ENCODE peak calls at places on chromosomes 1 and 21, in four cellular contexts. Q is lower lobe of right lung, S is brain microvascular endothelial cell, L is left ventricle myocardium inferior. F is an unnamed sample. For H3K36me3, the result is how much of the 10 kb centered on the place peaks cover.

GRCh38 chr1:1598051-1598719 is 1.8 kb downstream of the FNDC10 start:
- DNase-seq in L (no peak), S (no peak), Q (no peak), F (no peak)

GRCh38 chr1:182962554-182963115 is 9.7 kb upstream of the SHCBP1L start:
- DNase-seq in L (peak), S (peak), Q (peak), F (peak)

GRCh38 chr1:38063616-38064015 is 17.0 kb upstream of the POU3F1 start:
- DNase-seq in L (no peak), Q (no peak), S (no peak), F (no peak)

GRCh38 chr1:67880056-67880601 is 46.9 kb upstream of the GNG12 start:
- DNase-seq in Q (no peak), S (peak), L (no peak), F (no peak)

GRCh38 chr1:164772635-164773034 is 213.7 kb downstream of the PBX1 start:
- DNase-seq in L (peak), Q (peak), S (peak), F (no peak)

GRCh38 chr1:22829001-22829989 is 118.7 kb downstream of the EPHB2 start:
- DNase-seq in L (no peak), Q (no peak), S (no peak), F (no peak)

GRCh38 chr1:158011714-158012113 is 18.3 kb downstream of the KIRREL1 start:
- DNase-seq in Q (no peak), S (no peak), L (no peak), F (no peak)

GRCh38 chr1:19661721-19662228 is 2.9 kb upstream of the HTR6 start:
- DNase-seq in Q (no peak), L (no peak), S (peak), F (no peak)

GRCh38 chr1:172627702-172628101 is 31.2 kb upstream of the FASLG start:
- DNase-seq in S (no peak), L (no peak), Q (no peak), F (no peak)

GRCh38 chr1:64984737-64985136 is 18.4 kb upstream of the JAK1 start:
- DNase-seq in Q (no peak), S (no peak), L (no peak), F (no peak)

GRCh38 chr1:1528639-1529267 is 11.7 kb downstream of the TMEM240 start:
- DNase-seq in L (no peak), Q (no peak), S (no peak), F (no peak)

GRCh38 chr21:38897532-38898421 is 92.0 kb downstream of the ETS2 start:
- DNase-seq in Q (no peak), S (no peak), L (no peak), F (no peak)

GRCh38 chr1:187638733-187639132 is 810.0 kb downstream of the PLA2G4A start:
- DNase-seq in L (no peak), Q (no peak), S (no peak), F (no peak)

DNA sequence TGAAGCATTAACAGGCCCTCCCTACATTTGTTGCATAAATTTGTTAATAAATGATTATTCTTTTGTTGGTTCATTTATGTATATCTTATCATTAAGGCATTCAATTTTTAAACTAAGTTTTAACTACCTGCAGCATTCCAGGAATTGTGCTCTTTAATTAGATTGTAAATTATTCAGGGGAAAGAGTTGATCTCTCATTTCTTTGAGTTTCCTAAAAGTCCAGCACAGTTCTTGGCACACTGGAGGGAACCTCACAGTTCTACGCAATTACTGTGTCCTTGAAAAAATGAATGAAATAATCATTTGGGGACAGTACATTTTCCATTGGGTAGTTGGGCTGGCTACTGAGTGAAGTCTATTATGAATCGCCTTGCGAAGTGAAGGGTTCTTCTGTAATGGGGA is 493 bp upstream of the STXBP3 start:
- DNase-seq in L (no peak), Q (no peak), S (no peak), F (no peak)
- H3K4me3 ChIP-seq in L (peak), Q (peak), S (no peak), F (peak)

DNA sequence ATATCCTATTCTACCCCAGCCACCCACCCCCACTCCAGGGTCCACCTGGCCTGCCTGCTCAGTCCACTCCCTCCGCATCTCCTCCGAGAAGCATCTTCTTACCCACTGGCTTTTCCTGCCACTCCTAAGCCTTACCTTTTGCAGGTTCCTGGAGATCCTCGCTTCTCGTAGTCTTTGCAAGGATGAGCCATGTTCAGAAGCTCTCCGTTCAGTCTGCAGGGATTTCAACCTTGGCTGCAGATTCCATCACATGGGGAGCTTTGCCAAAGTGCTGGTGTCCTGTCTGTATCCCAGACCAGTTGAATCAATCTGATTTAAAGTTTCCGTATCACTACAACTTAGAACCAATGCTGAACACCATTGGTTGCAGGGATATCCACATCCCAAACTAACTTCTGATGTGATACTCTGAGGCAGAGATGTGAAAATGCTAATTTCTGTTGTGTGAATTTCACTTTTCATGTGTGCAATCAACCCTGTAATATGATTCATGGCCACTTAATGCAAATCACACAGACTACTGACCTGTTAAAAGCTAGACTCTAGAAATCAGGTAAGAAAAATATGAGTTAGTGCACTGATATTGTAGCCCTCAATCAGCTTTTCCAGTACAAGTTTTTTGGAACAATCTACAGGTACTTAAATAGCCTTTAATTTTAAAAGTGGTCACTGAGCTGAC is 61.9 kb downstream of the CAPN2 start:
- DNase-seq in Q (no peak), S (no peak), L (no peak), F (no peak)
- H3K36me3 ChIP-seq in Q (half or more), S (half or more), L (half or more), F (half or more)

DNA sequence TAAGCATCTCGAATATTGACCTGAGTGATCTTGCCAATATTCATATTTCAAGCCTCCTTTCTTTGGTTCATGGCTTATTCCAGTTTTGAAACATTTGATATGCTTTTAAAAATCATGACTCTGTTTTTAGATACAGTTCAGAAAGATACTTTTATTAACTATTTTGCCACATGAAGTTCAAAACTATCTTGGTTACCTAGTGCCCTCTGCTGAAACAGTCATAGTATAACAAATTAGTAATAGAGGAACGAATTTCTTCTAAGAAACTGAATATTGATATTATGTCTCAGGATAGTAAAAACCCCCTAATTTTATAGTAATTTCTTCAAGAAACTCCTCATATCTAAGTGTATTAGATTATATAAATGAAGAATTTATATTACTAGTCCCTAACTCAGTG is 52.6 kb upstream of the RC3H1 start:
- DNase-seq in S (no peak), Q (no peak), L (no peak), F (no peak)
- TF ChIP-seq CTCF in S (peak), Q (peak), L (peak), F (peak)

GRCh38 chr1:21385022-21385421 is 54.9 kb upstream of the NBPF3 start:
- DNase-seq in Q (no peak), S (no peak), L (no peak), F (no peak)
- H3K4me3 ChIP-seq in Q (no peak), S (no peak), L (no peak), F (no peak)

GRCh38 chr1:14314032-14314431 is 284.5 kb upstream of the KAZN start:
- DNase-seq in L (no peak), Q (no peak), S (no peak), F (no peak)

GRCh38 chr1:14308460-14308859 is 290.0 kb upstream of the KAZN start:
- DNase-seq in Q (no peak), S (no peak), L (no peak), F (no peak)

GRCh38 chr1:14310491-14310890 is 288.0 kb upstream of the KAZN start:
- DNase-seq in Q (no peak), S (no peak), L (no peak), F (no peak)
- H3K36me3 ChIP-seq in Q (under half), S (under half), L (under half), F (under half)

GRCh38 chr1:5737081-5737480 is 255.1 kb downstream of the NPHP4 start:
- DNase-seq in L (no peak), Q (no peak), S (no peak), F (no peak)
- TF ChIP-seq CTCF in L (no peak), Q (no peak), S (no peak), F (no peak)

DNA sequence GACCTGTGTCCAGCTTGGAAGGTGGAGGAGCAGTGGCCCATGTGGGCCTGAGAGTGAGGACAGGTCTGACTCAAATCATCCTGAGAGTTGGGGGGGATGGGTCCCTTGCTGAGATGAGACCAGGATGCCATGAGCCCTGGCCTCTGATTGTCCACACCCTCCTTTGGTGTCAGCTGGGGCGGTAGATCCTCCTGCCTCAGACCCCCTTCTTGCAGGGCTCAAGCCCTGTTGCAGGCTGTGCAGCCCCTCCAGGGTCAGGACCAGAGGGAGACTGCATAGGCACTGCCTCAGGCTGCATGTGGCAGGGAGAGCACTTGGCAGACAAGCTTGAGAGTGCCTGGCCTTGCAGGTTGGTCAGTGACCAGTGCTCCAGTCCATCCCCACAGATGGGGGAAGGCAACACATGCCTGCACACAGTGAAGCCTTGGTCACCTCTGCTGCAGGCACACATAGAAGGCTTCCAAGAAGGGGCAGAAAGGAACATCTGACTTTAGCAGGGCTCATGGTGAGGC is 82.2 kb upstream of the ACTRT2 start:
- DNase-seq in S (no peak), L (no peak), Q (peak), F (no peak)
- H3K4me3 ChIP-seq in S (no peak), L (no peak), Q (no peak), F (no peak)

DNA sequence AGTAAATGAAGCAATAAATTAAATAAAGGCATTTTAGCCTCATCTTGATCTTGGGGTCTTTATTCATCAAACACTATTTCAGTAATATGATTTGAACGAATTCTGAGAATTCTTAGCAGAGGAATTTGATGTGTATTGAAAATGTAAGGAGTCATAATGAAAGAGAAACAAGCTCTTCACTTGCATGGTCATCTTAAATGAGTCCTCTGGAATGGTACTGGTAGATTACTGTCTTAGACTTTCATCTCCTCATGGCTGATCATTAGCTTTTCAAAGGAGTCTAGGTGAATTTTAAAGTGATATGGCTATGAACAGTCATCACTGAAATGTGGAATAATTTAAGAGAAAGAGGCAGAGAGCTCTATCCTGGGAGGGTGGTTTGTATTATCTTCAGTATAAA is 30.0 kb downstream of the PRRC2C start:
- DNase-seq in Q (no peak), S (no peak), L (no peak), F (no peak)
- H3K36me3 ChIP-seq in Q (half or more), S (under half), L (half or more), F (half or more)

GRCh38 chr1:58047265-58047858 is 499.2 kb downstream of the OMA1 start:
- DNase-seq in S (no peak), L (no peak), Q (no peak), F (no peak)
- TF ChIP-seq CTCF in S (peak), L (peak), Q (peak), F (peak)

DNA sequence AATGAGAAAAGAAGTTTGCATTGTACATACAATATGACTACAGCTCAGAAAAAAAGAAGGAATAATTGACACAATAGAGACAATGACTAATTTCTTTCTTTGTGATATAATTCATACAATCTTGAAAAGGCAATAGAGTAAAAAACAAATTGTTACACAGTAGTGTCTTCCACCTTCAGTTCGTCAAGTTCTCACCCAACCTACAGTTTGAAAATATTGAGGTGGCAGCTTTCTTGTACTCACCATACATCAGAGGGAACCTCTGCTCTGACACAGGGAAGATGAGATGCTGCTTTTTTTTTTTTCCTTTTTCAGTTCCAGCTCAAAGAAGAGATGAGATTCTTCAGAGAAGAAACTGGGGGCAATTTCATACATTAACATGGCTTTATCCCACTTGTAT is 173.2 kb downstream of the ATP6V1G3 start:
- DNase-seq in L (no peak), S (no peak), Q (no peak), F (no peak)
- H3K4me3 ChIP-seq in L (no peak), S (no peak), Q (no peak), F (no peak)